ENCODE peak calls at places on chromosomes 4 and X, in five cellular contexts. R is AG08396; U is left kidney; E is T follicular helper cell; H is activated gamma-delta T cell treated with anti-CD3 and anti-CD28 coated beads, Interleukin-2, amount 50 U/mL, for 16 hours. T is an unnamed sample.

GRCh38 chr4:82201805-82202636 is 171.8 kb downstream of the HNRNPD start:
- DNase-seq in R (no peak), U (peak), E (peak), H (no peak), T (peak)

GRCh38 chrX:111168314-111168713 is 72.3 kb downstream of the PAK3 start:
- DNase-seq in R (no peak), U (peak), E (no peak), H (no peak), T (no peak)

GRCh38 chr4:130029442-130029841 is 933.5 kb downstream of the C4orf33 start:
- DNase-seq in R (no peak), U (no peak), E (no peak), H (no peak), T (no peak)

GRCh38 chr4:153900426-153900825 is 111.5 kb upstream of the SFRP2 start:
- DNase-seq in R (no peak), U (no peak), E (no peak), H (no peak), T (no peak)

GRCh38 chr4:15918484-15919129 is 19.9 kb downstream of the FGFBP1 start:
- DNase-seq in R (no peak), U (no peak), E (no peak), H (no peak), T (no peak)

GRCh38 chr4:189202182-189202868 is 738.3 kb upstream of the FRG1 start:
- DNase-seq in R (peak), U (peak), E (no peak), H (no peak), T (peak)

GRCh38 chr4:55087016-55087929 is 38.1 kb downstream of the KDR start:
- DNase-seq in R (no peak), U (peak), E (no peak), H (no peak), T (no peak)

GRCh38 chrX:1595711-1596060 is 4.3 kb downstream of the AKAP17A start:
- DNase-seq in R (no peak), U (no peak), E (no peak), H (no peak), T (no peak)

GRCh38 chr4:138689182-138689546 is 326.4 kb upstream of the NOCT start:
- DNase-seq in R (peak), U (no peak), E (no peak), H (no peak), T (no peak)

GRCh38 chr4:105714071-105714521 is 5.5 kb downstream of the GSTCD start:
- DNase-seq in R (no peak), U (no peak), E (no peak), H (no peak), T (no peak)

GRCh38 chrX:155865193-155865592 is 16.0 kb upstream of the VAMP7 start:
- DNase-seq in R (no peak), U (no peak), E (no peak), H (no peak), T (no peak)

T was measured in T-helper 1 cell.